ENCODE peak calls at places on chromosomes 13 and 19, in seven cellular contexts. L, U, F, Y, R, S and Z are unnamed samples.
A peak's percentile ranks its signal among the peaks of the same experiment; 100 is the strongest.

GRCh38 chr13:109985871-109986270 is 199.5 kb upstream of the IRS2 start:
- DNase-seq in U (peak; percentile 23), L (no peak), F (no peak), R (no peak), Y (no peak), S (no peak), Z (no peak)

GRCh38 chr19:38331728-38332127 is 3.9 kb upstream of the CATSPERG start:
- DNase-seq in L (no peak), F (no peak), S (no peak), U (no peak), R (no peak), Y (no peak), Z (no peak)

GRCh38 chr13:40514797-40515196 is 151.6 kb downstream of the FOXO1 start:
- DNase-seq in F (no peak), S (no peak), L (no peak), Y (no peak), R (no peak), U (no peak), Z (peak; percentile 25)

GRCh38 chr13:97977376-97977705 is 23.9 kb downstream of the IPO5 start:
- DNase-seq in R (peak; percentile 32), F (peak; percentile 33), U (no peak), S (no peak), Y (no peak), L (no peak), Z (no peak)

GRCh38 chr19:17949956-17950309 is 17.0 kb upstream of the KCNN1 start:
- DNase-seq in L (no peak), U (no peak), R (no peak), Y (no peak), S (no peak), F (no peak), Z (no peak)

GRCh38 chr19:39813264-39813998 is 20.5 kb downstream of the DYRK1B start:
- DNase-seq in L (no peak), R (no peak), Y (no peak), F (no peak), S (no peak), U (no peak), Z (no peak)

GRCh38 chr13:92804346-92804745 is 422.3 kb upstream of the GPC6 start:
- DNase-seq in Y (no peak), F (no peak), S (no peak), R (peak; percentile 39), L (no peak), U (peak; percentile 64), Z (no peak)

GRCh38 chr19:46634656-46635218 is 1.3 kb downstream of the GNG8 start:
- DNase-seq in F (no peak), L (no peak), S (no peak), R (no peak), U (no peak), Y (no peak), Z (no peak)

GRCh38 chr13:57629391-57629804 is 2.1 kb upstream of the PCDH17 start:
- DNase-seq in U (no peak), F (no peak), S (peak; percentile 14), L (peak; percentile 12), Y (no peak), R (no peak), Z (no peak)

GRCh38 chr19:57665261-57665806 is 3.4 kb upstream of the ZSCAN4 start:
- DNase-seq in S (no peak), Y (no peak), F (no peak), L (no peak), R (no peak), U (no peak), Z (no peak)

GRCh38 chr13:66553391-66553790 is 676.7 kb downstream of the PCDH9 start:
- DNase-seq in S (no peak), F (no peak), Y (no peak), U (peak; percentile 35), L (no peak), R (peak; percentile 43), Z (no peak)

DNA sequence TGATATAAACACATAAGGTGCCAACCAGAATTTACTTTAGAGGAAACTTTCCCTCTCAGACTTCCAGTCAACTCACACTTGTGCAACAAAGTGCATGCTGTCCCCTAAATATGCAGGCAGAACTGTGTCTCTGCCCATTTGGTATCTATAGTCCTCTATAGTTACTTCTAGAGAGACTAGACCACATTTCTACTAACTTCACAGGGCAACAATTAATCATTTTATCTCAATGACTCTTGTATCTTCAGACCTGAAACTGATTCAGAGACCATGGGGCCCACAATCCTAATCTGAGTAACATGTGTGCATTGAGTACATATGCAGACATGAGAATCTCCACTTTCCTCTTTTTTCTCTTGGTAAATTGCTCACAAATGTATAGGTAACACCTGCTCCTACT is 158.1 kb downstream of the ZNF486 start:
- DNase-seq in Y (no peak), F (no peak), L (no peak), U (no peak), S (no peak), R (no peak), Z (no peak)
- TF ChIP-seq CTCF in Y (no peak), F (no peak), L (no peak), U (no peak), S (no peak), R (no peak), Z (no peak)

GRCh38 chr13:27622102-27622820 is 569 bp downstream of the POLR1D start:
- DNase-seq in L (no peak), R (peak; percentile 45), S (no peak), F (no peak), U (peak; percentile 13), Y (no peak), Z (no peak)
- TF ChIP-seq CTCF in L (peak; percentile 55), R (peak; percentile 34), S (no peak), F (no peak), U (peak; percentile 27), Y (no peak), Z (no peak)

GRCh38 chr13:99981115-99982020 is at the start of gene ZIC2:
- DNase-seq in R (no peak), L (no peak), F (peak; percentile 96), U (no peak), S (no peak), Y (no peak), Z (no peak)

GRCh38 chr13:99982021-99982740 is 597 bp downstream of the ZIC2 start:
- DNase-seq in R (no peak), L (no peak), Y (no peak), U (no peak), F (peak; percentile 71), S (no peak), Z (no peak)

GRCh38 chr13:99979453-99980200 is 2.0 kb upstream of the ZIC2 start:
- DNase-seq in Y (no peak), R (no peak), S (no peak), U (no peak), F (peak; percentile 79), L (no peak), Z (no peak)

GRCh38 chr13:99978781-99979452 is 2.7 kb upstream of the ZIC2 start:
- DNase-seq in L (no peak), S (no peak), Y (no peak), U (no peak), F (peak; percentile 72), R (no peak), Z (no peak)

DNA sequence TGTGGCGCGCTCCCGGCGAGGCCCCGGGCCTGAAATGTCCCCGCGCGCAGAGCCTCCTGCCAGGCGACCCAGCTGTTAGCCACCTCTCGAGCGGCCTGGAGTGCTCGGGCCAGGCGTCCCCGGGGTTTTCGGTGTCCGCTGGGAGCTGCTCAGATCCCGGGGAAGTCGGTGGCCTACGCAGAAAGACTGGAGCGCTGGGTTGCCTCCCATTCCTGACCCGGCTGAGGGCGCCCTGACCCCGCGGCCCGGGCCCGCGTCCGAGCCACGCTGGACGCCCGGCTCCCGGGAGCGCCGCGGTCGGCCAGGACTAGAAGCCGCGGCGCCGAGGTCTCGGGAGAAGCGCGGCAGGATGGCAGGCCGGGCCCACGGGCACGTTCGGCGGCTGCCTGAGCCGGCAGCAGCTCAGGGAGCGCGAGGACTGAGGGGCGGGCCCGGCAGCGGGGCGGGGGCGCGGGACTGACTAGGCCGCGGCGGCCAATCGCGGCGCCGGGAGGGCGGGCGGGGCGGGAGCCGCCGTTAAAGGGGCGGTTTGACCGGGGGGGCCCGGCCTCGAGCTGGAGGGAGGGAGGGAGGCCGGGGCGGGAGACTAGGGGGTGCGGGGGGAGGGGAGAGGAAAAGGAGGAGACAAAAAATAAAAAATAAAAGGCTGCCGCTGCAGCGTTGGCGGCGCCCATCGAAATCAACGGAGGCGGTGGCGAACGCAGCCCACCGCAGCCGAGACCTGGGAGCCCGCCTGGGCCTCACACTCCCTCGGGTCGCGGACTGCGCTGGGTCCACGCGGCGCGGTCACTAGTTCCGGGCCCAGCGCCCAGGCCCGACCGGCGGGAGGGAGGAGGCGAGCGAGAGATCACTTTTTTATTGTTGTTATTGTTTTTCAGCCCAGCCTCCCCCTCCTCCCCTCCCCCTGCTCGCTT is 1.1 kb upstream of the ZIC2 start:
- DNase-seq in U (peak; percentile 43), Y (no peak), S (peak; percentile 68), R (peak; percentile 57), F (peak; percentile 96), L (no peak), Z (no peak)
- TF ChIP-seq CTCF in U (no peak), Y (no peak), S (no peak), R (no peak), F (no peak), L (no peak), Z (no peak)

GRCh38 chr13:78241278-78241919 is 322.8 kb upstream of the EDNRB start:
- DNase-seq in S (peak; percentile 14), U (peak; percentile 11), L (peak; percentile 62), Y (no peak), F (peak; percentile 75), R (peak; percentile 67), Z (peak; percentile 69)
- TF ChIP-seq CTCF in S (peak; percentile 45), U (peak; percentile 50), L (peak; percentile 81), Y (no peak), F (peak; percentile 80), R (peak; percentile 73), Z (peak; percentile 39)

GRCh38 chr19:984165-984967 is at the start of gene WDR18:
- DNase-seq in Y (peak; percentile 87), F (peak; percentile 86), R (peak; percentile 89), S (peak; percentile 95), U (peak; percentile 81), L (peak; percentile 89), Z (peak; percentile 81)
- TF ChIP-seq CTCF in Y (no peak), F (no peak), R (no peak), S (no peak), U (peak; percentile 30), L (no peak), Z (no peak)

DNA sequence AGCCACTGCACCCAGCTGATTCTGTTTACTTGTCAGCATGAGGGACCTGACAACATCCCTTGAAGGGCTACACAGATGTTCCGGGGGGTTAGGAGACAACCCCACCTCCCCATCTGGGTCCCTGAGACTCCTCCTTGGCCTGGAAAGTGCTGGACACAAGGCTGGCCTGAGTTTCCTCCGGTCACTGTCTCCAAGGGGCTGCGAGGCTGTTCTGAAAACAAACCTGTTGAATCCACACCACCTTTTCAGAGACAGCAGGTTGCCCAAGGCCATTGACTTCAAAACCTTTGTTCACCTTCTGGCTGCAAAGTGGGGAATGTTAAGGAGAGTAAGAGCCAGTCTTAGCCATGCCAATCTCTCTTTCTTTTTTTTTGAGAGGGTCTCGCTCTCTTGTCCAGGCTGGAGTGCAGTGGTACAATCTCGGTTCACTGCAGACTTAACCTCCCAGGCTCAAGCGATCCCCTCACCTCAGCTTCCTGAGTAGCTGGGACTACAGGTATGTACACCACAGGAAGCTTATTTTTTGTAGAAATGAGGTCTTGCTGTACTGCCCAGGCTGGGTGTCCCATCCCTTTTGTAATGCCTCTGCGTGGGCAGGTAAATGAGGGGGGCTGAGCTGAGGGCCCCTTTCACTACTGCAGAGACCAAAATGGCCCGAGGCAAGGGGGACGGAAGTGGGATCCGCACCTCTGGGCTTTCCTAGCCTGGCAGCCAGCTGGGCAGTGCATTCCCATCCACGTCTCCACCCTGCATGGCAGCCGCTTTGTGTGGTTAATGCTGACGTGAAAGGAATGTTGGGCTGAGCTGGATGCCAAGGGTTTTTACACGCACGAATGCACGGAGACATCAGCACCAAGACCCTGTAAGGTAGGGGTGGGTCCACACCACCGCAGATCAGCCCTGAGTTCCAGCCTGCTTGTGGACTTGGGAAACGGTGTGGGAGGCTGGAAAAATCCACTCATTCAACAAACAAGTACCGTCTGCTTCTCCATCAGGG is 1.9 kb upstream of the ZNF628 start:
- DNase-seq in R (no peak), S (no peak), U (no peak), Y (no peak), F (no peak), L (no peak), Z (no peak)
- TF ChIP-seq CTCF in R (no peak), S (no peak), U (no peak), Y (no peak), F (no peak), L (no peak), Z (no peak)